ENCODE peak calls at places on chromosomes 6 and 20, in five cellular contexts. One of them, this sample, is unnamed.
A peak's percentile ranks its signal among the peaks of the same experiment; 100 is the strongest.

GRCh38 chr6:135274561-135275293 is 93.6 kb downstream of the MYB start:
- ATAC-seq in activated CD8-positive, alpha-beta T cell treated with anti-CD3 and anti-CD28 coated beads, Interleukin-2, amount 10 ng/mL, durations not matched to agents 7 days and 5 days: no peak
- ATAC-seq in activated naive CD4-positive, alpha-beta T cell treated with anti-CD3 and anti-CD28 coated beads, Interleukin-2, amount 50 U/mL, for 72 hours: no peak
- ATAC-seq in psoas muscle: no peak
- ATAC-seq in activated CD4-positive, alpha-beta T cell treated with anti-CD3 and anti-CD28 coated beads for 36 hours: no peak
- ATAC-seq in this sample: no peak

GRCh38 chr6:44739163-44739562 is 351.7 kb downstream of the CDC5L start:
- ATAC-seq in activated CD8-positive, alpha-beta T cell treated with anti-CD3 and anti-CD28 coated beads, Interleukin-2, amount 10 ng/mL, durations not matched to agents 7 days and 5 days: no peak
- ATAC-seq in activated naive CD4-positive, alpha-beta T cell treated with anti-CD3 and anti-CD28 coated beads, Interleukin-2, amount 50 U/mL, for 72 hours: no peak
- ATAC-seq in psoas muscle: no peak
- ATAC-seq in activated CD4-positive, alpha-beta T cell treated with anti-CD3 and anti-CD28 coated beads for 36 hours: no peak
- ATAC-seq in this sample: no peak

GRCh38 chr6:36387440-36388303 is at the start of gene ETV7:
- ATAC-seq in activated CD8-positive, alpha-beta T cell treated with anti-CD3 and anti-CD28 coated beads, Interleukin-2, amount 10 ng/mL, durations not matched to agents 7 days and 5 days: peak; percentile 79
- ATAC-seq in activated naive CD4-positive, alpha-beta T cell treated with anti-CD3 and anti-CD28 coated beads, Interleukin-2, amount 50 U/mL, for 72 hours: peak; percentile 66
- ATAC-seq in psoas muscle: peak; percentile 36
- ATAC-seq in activated CD4-positive, alpha-beta T cell treated with anti-CD3 and anti-CD28 coated beads for 36 hours: peak; percentile 57
- ATAC-seq in this sample: peak; percentile 58

GRCh38 chr20:44350567-44350966 is 4.9 kb upstream of the HNF4A start:
- ATAC-seq in activated CD8-positive, alpha-beta T cell treated with anti-CD3 and anti-CD28 coated beads, Interleukin-2, amount 10 ng/mL, durations not matched to agents 7 days and 5 days: no peak
- ATAC-seq in activated naive CD4-positive, alpha-beta T cell treated with anti-CD3 and anti-CD28 coated beads, Interleukin-2, amount 50 U/mL, for 72 hours: no peak
- ATAC-seq in psoas muscle: no peak
- ATAC-seq in activated CD4-positive, alpha-beta T cell treated with anti-CD3 and anti-CD28 coated beads for 36 hours: no peak
- ATAC-seq in this sample: no peak

GRCh38 chr6:107877968-107878367 is 53.9 kb upstream of the SCML4 start:
- ATAC-seq in activated CD8-positive, alpha-beta T cell treated with anti-CD3 and anti-CD28 coated beads, Interleukin-2, amount 10 ng/mL, durations not matched to agents 7 days and 5 days: no peak
- ATAC-seq in activated naive CD4-positive, alpha-beta T cell treated with anti-CD3 and anti-CD28 coated beads, Interleukin-2, amount 50 U/mL, for 72 hours: no peak
- ATAC-seq in psoas muscle: no peak
- ATAC-seq in activated CD4-positive, alpha-beta T cell treated with anti-CD3 and anti-CD28 coated beads for 36 hours: no peak
- ATAC-seq in this sample: no peak

GRCh38 chr20:62936996-62937352 is 973 bp upstream of the GID8 start:
- ATAC-seq in activated CD8-positive, alpha-beta T cell treated with anti-CD3 and anti-CD28 coated beads, Interleukin-2, amount 10 ng/mL, durations not matched to agents 7 days and 5 days: no peak
- ATAC-seq in activated naive CD4-positive, alpha-beta T cell treated with anti-CD3 and anti-CD28 coated beads, Interleukin-2, amount 50 U/mL, for 72 hours: no peak
- ATAC-seq in psoas muscle: no peak
- ATAC-seq in activated CD4-positive, alpha-beta T cell treated with anti-CD3 and anti-CD28 coated beads for 36 hours: no peak
- ATAC-seq in this sample: no peak

GRCh38 chr20:34062651-34063482 is 49.2 kb downstream of the EIF2S2 start:
- ATAC-seq in activated CD8-positive, alpha-beta T cell treated with anti-CD3 and anti-CD28 coated beads, Interleukin-2, amount 10 ng/mL, durations not matched to agents 7 days and 5 days: no peak
- ATAC-seq in activated naive CD4-positive, alpha-beta T cell treated with anti-CD3 and anti-CD28 coated beads, Interleukin-2, amount 50 U/mL, for 72 hours: no peak
- ATAC-seq in psoas muscle: no peak
- ATAC-seq in activated CD4-positive, alpha-beta T cell treated with anti-CD3 and anti-CD28 coated beads for 36 hours: peak; percentile 66
- ATAC-seq in this sample: peak; percentile 75

GRCh38 chr20:19806806-19807691 is 49.0 kb downstream of the RIN2 start:
- ATAC-seq in activated CD8-positive, alpha-beta T cell treated with anti-CD3 and anti-CD28 coated beads, Interleukin-2, amount 10 ng/mL, durations not matched to agents 7 days and 5 days: no peak
- ATAC-seq in activated naive CD4-positive, alpha-beta T cell treated with anti-CD3 and anti-CD28 coated beads, Interleukin-2, amount 50 U/mL, for 72 hours: no peak
- ATAC-seq in psoas muscle: no peak
- ATAC-seq in activated CD4-positive, alpha-beta T cell treated with anti-CD3 and anti-CD28 coated beads for 36 hours: no peak
- ATAC-seq in this sample: no peak

GRCh38 chr6:3176562-3177355 is 19.4 kb upstream of the TUBB2A start:
- ATAC-seq in activated CD8-positive, alpha-beta T cell treated with anti-CD3 and anti-CD28 coated beads, Interleukin-2, amount 10 ng/mL, durations not matched to agents 7 days and 5 days: peak; percentile 70
- ATAC-seq in activated naive CD4-positive, alpha-beta T cell treated with anti-CD3 and anti-CD28 coated beads, Interleukin-2, amount 50 U/mL, for 72 hours: peak; percentile 88
- ATAC-seq in psoas muscle: peak; percentile 72
- ATAC-seq in activated CD4-positive, alpha-beta T cell treated with anti-CD3 and anti-CD28 coated beads for 36 hours: peak; percentile 96
- ATAC-seq in this sample: peak; percentile 94

GRCh38 chr6:16783952-16784351 is 22.7 kb upstream of the ATXN1 start:
- ATAC-seq in activated CD8-positive, alpha-beta T cell treated with anti-CD3 and anti-CD28 coated beads, Interleukin-2, amount 10 ng/mL, durations not matched to agents 7 days and 5 days: no peak
- ATAC-seq in activated naive CD4-positive, alpha-beta T cell treated with anti-CD3 and anti-CD28 coated beads, Interleukin-2, amount 50 U/mL, for 72 hours: no peak
- ATAC-seq in psoas muscle: no peak
- ATAC-seq in activated CD4-positive, alpha-beta T cell treated with anti-CD3 and anti-CD28 coated beads for 36 hours: no peak
- ATAC-seq in this sample: no peak

GRCh38 chr6:138659998-138660397 is 113.6 kb upstream of the CCDC28A start:
- ATAC-seq in activated CD8-positive, alpha-beta T cell treated with anti-CD3 and anti-CD28 coated beads, Interleukin-2, amount 10 ng/mL, durations not matched to agents 7 days and 5 days: no peak
- ATAC-seq in activated naive CD4-positive, alpha-beta T cell treated with anti-CD3 and anti-CD28 coated beads, Interleukin-2, amount 50 U/mL, for 72 hours: peak; percentile 78
- ATAC-seq in psoas muscle: no peak
- ATAC-seq in activated CD4-positive, alpha-beta T cell treated with anti-CD3 and anti-CD28 coated beads for 36 hours: peak; percentile 51
- ATAC-seq in this sample: peak; percentile 65

GRCh38 chr6:39088331-39088730 is 26.7 kb downstream of the SAYSD1 start:
- ATAC-seq in activated CD8-positive, alpha-beta T cell treated with anti-CD3 and anti-CD28 coated beads, Interleukin-2, amount 10 ng/mL, durations not matched to agents 7 days and 5 days: peak; percentile 61
- ATAC-seq in activated naive CD4-positive, alpha-beta T cell treated with anti-CD3 and anti-CD28 coated beads, Interleukin-2, amount 50 U/mL, for 72 hours: no peak
- ATAC-seq in psoas muscle: peak; percentile 71
- ATAC-seq in activated CD4-positive, alpha-beta T cell treated with anti-CD3 and anti-CD28 coated beads for 36 hours: peak; percentile 34
- ATAC-seq in this sample: no peak

GRCh38 chr20:63808964-63809674 is 21.9 kb downstream of the ZBTB46 start:
- ATAC-seq in activated CD8-positive, alpha-beta T cell treated with anti-CD3 and anti-CD28 coated beads, Interleukin-2, amount 10 ng/mL, durations not matched to agents 7 days and 5 days: no peak
- ATAC-seq in activated naive CD4-positive, alpha-beta T cell treated with anti-CD3 and anti-CD28 coated beads, Interleukin-2, amount 50 U/mL, for 72 hours: no peak
- ATAC-seq in psoas muscle: no peak
- ATAC-seq in activated CD4-positive, alpha-beta T cell treated with anti-CD3 and anti-CD28 coated beads for 36 hours: no peak
- ATAC-seq in this sample: no peak

GRCh38 chr20:62753626-62754025 is 42.6 kb upstream of the MRGBP start:
- ATAC-seq in activated CD8-positive, alpha-beta T cell treated with anti-CD3 and anti-CD28 coated beads, Interleukin-2, amount 10 ng/mL, durations not matched to agents 7 days and 5 days: no peak
- ATAC-seq in activated naive CD4-positive, alpha-beta T cell treated with anti-CD3 and anti-CD28 coated beads, Interleukin-2, amount 50 U/mL, for 72 hours: no peak
- ATAC-seq in psoas muscle: no peak
- ATAC-seq in activated CD4-positive, alpha-beta T cell treated with anti-CD3 and anti-CD28 coated beads for 36 hours: no peak
- ATAC-seq in this sample: no peak